ENCODE peak calls at places on chromosomes 5 and 9, in seven cellular contexts. One of them, this sample, is unnamed.

GRCh38 chr5:40124367-40124766 is 555.3 kb upstream of the PTGER4 start:
- DNase-seq in body of pancreas: no peak
- DNase-seq in astrocyte of the spinal cord: peak; percentile 46
- DNase-seq in T-helper 2 cell treated with Interferon-gamma antibody and Interleukin-4, amounts not matched to agents 5 μg/mL and 100 μg/mL, for 36 hours: no peak
- DNase-seq in mucosa of descending colon: no peak
- DNase-seq in activated naive CD4-positive, alpha-beta T cell treated with Interleukin-2 at 50 U/mL for 16 hours: no peak
- DNase-seq in fibroblast of pulmonary artery: no peak
- DNase-seq in this sample: no peak

GRCh38 chr9:133516256-133516960 is 8.4 kb downstream of the MYMK start:
- DNase-seq in mucosa of descending colon: no peak
- DNase-seq in body of pancreas: no peak
- DNase-seq in activated naive CD4-positive, alpha-beta T cell treated with Interleukin-2 at 50 U/mL for 16 hours: no peak
- DNase-seq in astrocyte of the spinal cord: no peak
- DNase-seq in T-helper 2 cell treated with Interferon-gamma antibody and Interleukin-4, amounts not matched to agents 5 μg/mL and 100 μg/mL, for 36 hours: no peak
- DNase-seq in fibroblast of pulmonary artery: no peak
- DNase-seq in this sample: no peak

GRCh38 chr5:80825780-80826460 is 134.2 kb upstream of the RASGRF2 start:
- DNase-seq in fibroblast of pulmonary artery: peak; percentile 28
- DNase-seq in body of pancreas: no peak
- DNase-seq in T-helper 2 cell treated with Interferon-gamma antibody and Interleukin-4, amounts not matched to agents 5 μg/mL and 100 μg/mL, for 36 hours: no peak
- DNase-seq in mucosa of descending colon: no peak
- DNase-seq in astrocyte of the spinal cord: peak; percentile 2
- DNase-seq in activated naive CD4-positive, alpha-beta T cell treated with Interleukin-2 at 50 U/mL for 16 hours: no peak
- DNase-seq in this sample: no peak

GRCh38 chr5:102596113-102596512 is 97.3 kb upstream of the SLCO6A1 start:
- DNase-seq in fibroblast of pulmonary artery: no peak
- DNase-seq in body of pancreas: no peak
- DNase-seq in activated naive CD4-positive, alpha-beta T cell treated with Interleukin-2 at 50 U/mL for 16 hours: no peak
- DNase-seq in mucosa of descending colon: no peak
- DNase-seq in astrocyte of the spinal cord: no peak
- DNase-seq in T-helper 2 cell treated with Interferon-gamma antibody and Interleukin-4, amounts not matched to agents 5 μg/mL and 100 μg/mL, for 36 hours: no peak
- DNase-seq in this sample: no peak

GRCh38 chr9:35350827-35351549 is 138.9 kb upstream of the RUSC2 start:
- DNase-seq in activated naive CD4-positive, alpha-beta T cell treated with Interleukin-2 at 50 U/mL for 16 hours: no peak
- DNase-seq in astrocyte of the spinal cord: peak; percentile 89
- DNase-seq in fibroblast of pulmonary artery: peak; percentile 68
- DNase-seq in T-helper 2 cell treated with Interferon-gamma antibody and Interleukin-4, amounts not matched to agents 5 μg/mL and 100 μg/mL, for 36 hours: no peak
- DNase-seq in body of pancreas: no peak
- DNase-seq in mucosa of descending colon: no peak
- DNase-seq in this sample: no peak

GRCh38 chr9:131015112-131015511 is 6.1 kb downstream of the LAMC3 start:
- DNase-seq in body of pancreas: no peak
- DNase-seq in mucosa of descending colon: no peak
- DNase-seq in activated naive CD4-positive, alpha-beta T cell treated with Interleukin-2 at 50 U/mL for 16 hours: no peak
- DNase-seq in T-helper 2 cell treated with Interferon-gamma antibody and Interleukin-4, amounts not matched to agents 5 μg/mL and 100 μg/mL, for 36 hours: no peak
- DNase-seq in fibroblast of pulmonary artery: no peak
- DNase-seq in astrocyte of the spinal cord: no peak
- DNase-seq in this sample: no peak

GRCh38 chr5:16842916-16843315 is 93.2 kb downstream of the MYO10 start:
- DNase-seq in fibroblast of pulmonary artery: peak; percentile 31
- DNase-seq in body of pancreas: no peak
- DNase-seq in astrocyte of the spinal cord: no peak
- DNase-seq in T-helper 2 cell treated with Interferon-gamma antibody and Interleukin-4, amounts not matched to agents 5 μg/mL and 100 μg/mL, for 36 hours: no peak
- DNase-seq in activated naive CD4-positive, alpha-beta T cell treated with Interleukin-2 at 50 U/mL for 16 hours: no peak
- DNase-seq in mucosa of descending colon: no peak
- DNase-seq in this sample: no peak

GRCh38 chr5:81105261-81105877 is 127.8 kb upstream of the CKMT2 start:
- DNase-seq in mucosa of descending colon: no peak
- DNase-seq in T-helper 2 cell treated with Interferon-gamma antibody and Interleukin-4, amounts not matched to agents 5 μg/mL and 100 μg/mL, for 36 hours: no peak
- DNase-seq in fibroblast of pulmonary artery: no peak
- DNase-seq in body of pancreas: no peak
- DNase-seq in astrocyte of the spinal cord: no peak
- DNase-seq in activated naive CD4-positive, alpha-beta T cell treated with Interleukin-2 at 50 U/mL for 16 hours: no peak
- DNase-seq in this sample: no peak

GRCh38 chr9:97501177-97501971 is at the start of gene TMOD1:
- DNase-seq in activated naive CD4-positive, alpha-beta T cell treated with Interleukin-2 at 50 U/mL for 16 hours: peak; percentile 44
- DNase-seq in fibroblast of pulmonary artery: peak; percentile 15
- DNase-seq in astrocyte of the spinal cord: peak; percentile 13
- DNase-seq in body of pancreas: peak; percentile 87
- DNase-seq in T-helper 2 cell treated with Interferon-gamma antibody and Interleukin-4, amounts not matched to agents 5 μg/mL and 100 μg/mL, for 36 hours: peak; percentile 30
- DNase-seq in mucosa of descending colon: peak; percentile 75
- DNase-seq in this sample: no peak

GRCh38 chr5:177307544-177308363 is 3.9 kb downstream of the MXD3 start:
- DNase-seq in body of pancreas: peak; percentile 85
- DNase-seq in T-helper 2 cell treated with Interferon-gamma antibody and Interleukin-4, amounts not matched to agents 5 μg/mL and 100 μg/mL, for 36 hours: no peak
- DNase-seq in mucosa of descending colon: no peak
- DNase-seq in fibroblast of pulmonary artery: no peak
- DNase-seq in astrocyte of the spinal cord: no peak
- DNase-seq in activated naive CD4-positive, alpha-beta T cell treated with Interleukin-2 at 50 U/mL for 16 hours: no peak
- DNase-seq in this sample: no peak